ENCODE peak calls at places on chromosomes 2 and 18, in ten cellular contexts. One of them, this sample, is unnamed.

GRCh38 chr2:143476421-143477084 is 347.3 kb downstream of the ARHGAP15 start:
- DNase-seq in cerebellum: no peak
- DNase-seq in H9: no peak
- DNase-seq in aorta: no peak
- DNase-seq in nucleus accumbens: no peak
- DNase-seq in psoas muscle: no peak
- DNase-seq in nephron progenitor cell: no peak
- DNase-seq in fibroblast of mammary gland: no peak
- DNase-seq in GM04503: no peak
- DNase-seq in Calu3: no peak
- DNase-seq in this sample: peak; percentile 29

GRCh38 chr2:30358351-30358750 is 88.7 kb upstream of the LCLAT1 start:
- DNase-seq in Calu3: no peak
- DNase-seq in psoas muscle: no peak
- DNase-seq in aorta: no peak
- DNase-seq in cerebellum: no peak
- DNase-seq in H9: no peak
- DNase-seq in nucleus accumbens: no peak
- DNase-seq in fibroblast of mammary gland: no peak
- DNase-seq in GM04503: no peak
- DNase-seq in nephron progenitor cell: no peak
- DNase-seq in this sample: no peak

GRCh38 chr2:24164416-24164973 is 10.4 kb upstream of the FAM228A start:
- DNase-seq in H9: peak; percentile 69
- DNase-seq in GM04503: no peak
- DNase-seq in aorta: no peak
- DNase-seq in psoas muscle: no peak
- DNase-seq in nephron progenitor cell: peak; percentile 11
- DNase-seq in cerebellum: no peak
- DNase-seq in nucleus accumbens: no peak
- DNase-seq in fibroblast of mammary gland: peak; percentile 36
- DNase-seq in Calu3: peak; percentile 65
- DNase-seq in this sample: no peak

GRCh38 chr2:201260302-201260800 is at the start of gene CASP8:
- DNase-seq in H9: no peak
- DNase-seq in nucleus accumbens: no peak
- DNase-seq in Calu3: no peak
- DNase-seq in cerebellum: no peak
- DNase-seq in GM04503: no peak
- DNase-seq in aorta: no peak
- DNase-seq in fibroblast of mammary gland: peak; percentile 80
- DNase-seq in psoas muscle: no peak
- DNase-seq in nephron progenitor cell: no peak
- DNase-seq in this sample: peak; percentile 86

GRCh38 chr2:196500686-196501431 is 138.7 kb upstream of the CCDC150 start:
- DNase-seq in GM04503: no peak
- DNase-seq in aorta: no peak
- DNase-seq in nephron progenitor cell: no peak
- DNase-seq in cerebellum: no peak
- DNase-seq in H9: no peak
- DNase-seq in psoas muscle: no peak
- DNase-seq in Calu3: no peak
- DNase-seq in fibroblast of mammary gland: peak; percentile 60
- DNase-seq in nucleus accumbens: no peak
- DNase-seq in this sample: peak; percentile 9

GRCh38 chr2:157059036-157059435 is 198.5 kb upstream of the GALNT5 start:
- DNase-seq in psoas muscle: no peak
- DNase-seq in nephron progenitor cell: no peak
- DNase-seq in nucleus accumbens: no peak
- DNase-seq in H9: no peak
- DNase-seq in cerebellum: no peak
- DNase-seq in GM04503: no peak
- DNase-seq in aorta: no peak
- DNase-seq in Calu3: no peak
- DNase-seq in fibroblast of mammary gland: no peak
- DNase-seq in this sample: no peak

GRCh38 chr18:34399892-34400291 is 175.2 kb upstream of the NOL4 start:
- DNase-seq in fibroblast of mammary gland: no peak
- DNase-seq in Calu3: no peak
- DNase-seq in cerebellum: no peak
- DNase-seq in psoas muscle: no peak
- DNase-seq in GM04503: no peak
- DNase-seq in H9: no peak
- DNase-seq in nephron progenitor cell: no peak
- DNase-seq in aorta: no peak
- DNase-seq in nucleus accumbens: no peak
- DNase-seq in this sample: no peak

GRCh38 chr2:20393986-20394385 is 43.3 kb upstream of the PUM2 start:
- DNase-seq in Calu3: no peak
- DNase-seq in nucleus accumbens: no peak
- DNase-seq in nephron progenitor cell: no peak
- DNase-seq in GM04503: no peak
- DNase-seq in psoas muscle: no peak
- DNase-seq in cerebellum: no peak
- DNase-seq in aorta: no peak
- DNase-seq in fibroblast of mammary gland: no peak
- DNase-seq in H9: no peak
- DNase-seq in this sample: no peak

GRCh38 chr2:162731917-162732804 is 106.4 kb downstream of the KCNH7 start:
- DNase-seq in psoas muscle: no peak
- DNase-seq in cerebellum: no peak
- DNase-seq in aorta: no peak
- DNase-seq in GM04503: no peak
- DNase-seq in nephron progenitor cell: no peak
- DNase-seq in H9: no peak
- DNase-seq in fibroblast of mammary gland: no peak
- DNase-seq in Calu3: peak; percentile 3
- DNase-seq in nucleus accumbens: no peak
- DNase-seq in this sample: no peak

GRCh38 chr2:46490521-46491141 is 11.3 kb downstream of the TMEM247 start:
- DNase-seq in GM04503: no peak
- DNase-seq in fibroblast of mammary gland: no peak
- DNase-seq in nucleus accumbens: peak; percentile 65
- DNase-seq in Calu3: peak; percentile 30
- DNase-seq in nephron progenitor cell: no peak
- DNase-seq in aorta: no peak
- DNase-seq in psoas muscle: peak; percentile 44
- DNase-seq in H9: peak; percentile 50
- DNase-seq in cerebellum: peak; percentile 16
- DNase-seq in this sample: no peak

GRCh38 chr2:46873632-46874068 is 42.0 kb downstream of the MCFD2 start:
- DNase-seq in GM04503: peak; percentile 92
- DNase-seq in Calu3: peak; percentile 79
- DNase-seq in cerebellum: no peak
- DNase-seq in aorta: peak; percentile 83
- DNase-seq in H9: peak; percentile 66
- DNase-seq in nucleus accumbens: peak; percentile 20
- DNase-seq in nephron progenitor cell: no peak
- DNase-seq in fibroblast of mammary gland: peak; percentile 99
- DNase-seq in psoas muscle: peak; percentile 77
- DNase-seq in this sample: peak; percentile 92

GRCh38 chr2:40028792-40029488 is 249.9 kb upstream of the THUMPD2 start:
- DNase-seq in nucleus accumbens: no peak
- DNase-seq in nephron progenitor cell: no peak
- DNase-seq in psoas muscle: no peak
- DNase-seq in GM04503: no peak
- DNase-seq in H9: no peak
- DNase-seq in Calu3: no peak
- DNase-seq in aorta: no peak
- DNase-seq in cerebellum: no peak
- DNase-seq in fibroblast of mammary gland: no peak
- DNase-seq in this sample: no peak

GRCh38 chr2:158716921-158717320 is 78.2 kb upstream of the DAPL1 start:
- DNase-seq in Calu3: no peak
- DNase-seq in nephron progenitor cell: no peak
- DNase-seq in fibroblast of mammary gland: no peak
- DNase-seq in GM04503: no peak
- DNase-seq in aorta: no peak
- DNase-seq in psoas muscle: no peak
- DNase-seq in nucleus accumbens: no peak
- DNase-seq in cerebellum: no peak
- DNase-seq in H9: no peak
- DNase-seq in this sample: no peak

GRCh38 chr2:15968280-15969178 is 28.2 kb downstream of the MYCN start:
- DNase-seq in nucleus accumbens: no peak
- DNase-seq in aorta: no peak
- DNase-seq in psoas muscle: no peak
- DNase-seq in H9: no peak
- DNase-seq in cerebellum: no peak
- DNase-seq in Calu3: peak; percentile 76
- DNase-seq in nephron progenitor cell: no peak
- DNase-seq in fibroblast of mammary gland: no peak
- DNase-seq in GM04503: no peak
- DNase-seq in this sample: no peak

GRCh38 chr18:79924814-79925655 is 26.4 kb downstream of the SLC66A2 start:
- DNase-seq in cerebellum: peak; percentile 86
- DNase-seq in GM04503: no peak
- DNase-seq in psoas muscle: peak; percentile 65
- DNase-seq in H9: peak; percentile 22
- DNase-seq in aorta: peak; percentile 51
- DNase-seq in Calu3: no peak
- DNase-seq in fibroblast of mammary gland: no peak
- DNase-seq in nephron progenitor cell: no peak
- DNase-seq in nucleus accumbens: no peak
- DNase-seq in this sample: no peak

GRCh38 chr18:44857744-44858143 is 177.1 kb downstream of the SETBP1 start:
- DNase-seq in nucleus accumbens: no peak
- DNase-seq in cerebellum: no peak
- DNase-seq in psoas muscle: no peak
- DNase-seq in aorta: no peak
- DNase-seq in Calu3: no peak
- DNase-seq in H9: no peak
- DNase-seq in nephron progenitor cell: no peak
- DNase-seq in fibroblast of mammary gland: no peak
- DNase-seq in GM04503: no peak
- DNase-seq in this sample: no peak

GRCh38 chr2:184370954-184371353 is 227.4 kb upstream of the ZNF804A start:
- DNase-seq in aorta: no peak
- DNase-seq in nucleus accumbens: no peak
- DNase-seq in Calu3: no peak
- DNase-seq in fibroblast of mammary gland: no peak
- DNase-seq in H9: no peak
- DNase-seq in cerebellum: no peak
- DNase-seq in psoas muscle: no peak
- DNase-seq in GM04503: no peak
- DNase-seq in nephron progenitor cell: no peak
- DNase-seq in this sample: no peak

GRCh38 chr2:136131484-136131960 is 13.6 kb upstream of the CXCR4 start:
- DNase-seq in fibroblast of mammary gland: no peak
- DNase-seq in Calu3: no peak
- DNase-seq in cerebellum: no peak
- DNase-seq in GM04503: no peak
- DNase-seq in H9: no peak
- DNase-seq in psoas muscle: no peak
- DNase-seq in nucleus accumbens: no peak
- DNase-seq in aorta: no peak
- DNase-seq in nephron progenitor cell: no peak
- DNase-seq in this sample: no peak

GRCh38 chr2:231680992-231681852 is 27.1 kb upstream of the PTMA start:
- DNase-seq in Calu3: peak; percentile 93
- DNase-seq in nucleus accumbens: peak; percentile 78
- DNase-seq in psoas muscle: peak; percentile 92
- DNase-seq in fibroblast of mammary gland: peak; percentile 75
- DNase-seq in nephron progenitor cell: peak; percentile 94
- DNase-seq in cerebellum: peak; percentile 89
- DNase-seq in GM04503: no peak
- DNase-seq in aorta: peak; percentile 95
- DNase-seq in H9: peak; percentile 92
- DNase-seq in this sample: peak; percentile 83

GRCh38 chr2:133841905-133842304 is 273.6 kb upstream of the NCKAP5 start:
- DNase-seq in nucleus accumbens: no peak
- DNase-seq in aorta: no peak
- DNase-seq in cerebellum: no peak
- DNase-seq in nephron progenitor cell: no peak
- DNase-seq in psoas muscle: no peak
- DNase-seq in fibroblast of mammary gland: peak; percentile 94
- DNase-seq in H9: no peak
- DNase-seq in GM04503: peak; percentile 93
- DNase-seq in Calu3: no peak
- DNase-seq in this sample: peak; percentile 98

GRCh38 chr2:25831744-25832449 is 46.4 kb downstream of the ASXL2 start:
- DNase-seq in aorta: no peak
- DNase-seq in H9: no peak
- DNase-seq in Calu3: no peak
- DNase-seq in fibroblast of mammary gland: no peak
- DNase-seq in nephron progenitor cell: no peak
- DNase-seq in cerebellum: no peak
- DNase-seq in psoas muscle: no peak
- DNase-seq in nucleus accumbens: no peak
- DNase-seq in GM04503: no peak
- DNase-seq in this sample: no peak

GRCh38 chr18:45521151-45521550 is 94.1 kb upstream of the SLC14A2 start:
- DNase-seq in psoas muscle: no peak
- DNase-seq in GM04503: peak; percentile 83
- DNase-seq in nucleus accumbens: no peak
- DNase-seq in H9: no peak
- DNase-seq in Calu3: no peak
- DNase-seq in fibroblast of mammary gland: peak; percentile 90
- DNase-seq in aorta: no peak
- DNase-seq in cerebellum: no peak
- DNase-seq in nephron progenitor cell: no peak
- DNase-seq in this sample: no peak

GRCh38 chr2:129252781-129253460 is 726.5 kb upstream of the RAB6C start:
- DNase-seq in aorta: no peak
- DNase-seq in fibroblast of mammary gland: no peak
- DNase-seq in nephron progenitor cell: no peak
- DNase-seq in cerebellum: no peak
- DNase-seq in GM04503: no peak
- DNase-seq in psoas muscle: no peak
- DNase-seq in H9: no peak
- DNase-seq in nucleus accumbens: no peak
- DNase-seq in Calu3: no peak
- DNase-seq in this sample: no peak

GRCh38 chr18:48957616-48958015 is 6.9 kb upstream of the SMAD7 start:
- DNase-seq in Calu3: no peak
- DNase-seq in aorta: no peak
- DNase-seq in fibroblast of mammary gland: no peak
- DNase-seq in psoas muscle: no peak
- DNase-seq in nucleus accumbens: no peak
- DNase-seq in cerebellum: no peak
- DNase-seq in H9: no peak
- DNase-seq in nephron progenitor cell: no peak
- DNase-seq in GM04503: no peak
- DNase-seq in this sample: no peak

GRCh38 chr2:68834737-68835136 is 36.5 kb downstream of the BMP10 start:
- DNase-seq in fibroblast of mammary gland: no peak
- DNase-seq in GM04503: no peak
- DNase-seq in aorta: no peak
- DNase-seq in psoas muscle: no peak
- DNase-seq in nucleus accumbens: no peak
- DNase-seq in cerebellum: no peak
- DNase-seq in Calu3: no peak
- DNase-seq in H9: no peak
- DNase-seq in nephron progenitor cell: no peak
- DNase-seq in this sample: no peak

GRCh38 chr2:151410485-151410833 is 757 bp downstream of the RIF1 start:
- DNase-seq in nephron progenitor cell: peak; percentile 49
- DNase-seq in aorta: no peak
- DNase-seq in fibroblast of mammary gland: peak; percentile 8
- DNase-seq in H9: no peak
- DNase-seq in GM04503: no peak
- DNase-seq in nucleus accumbens: no peak
- DNase-seq in psoas muscle: no peak
- DNase-seq in cerebellum: peak; percentile 28
- DNase-seq in Calu3: peak; percentile 56
- DNase-seq in this sample: peak; percentile 16

GRCh38 chr18:9097349-9097748 is 5.2 kb upstream of the NDUFV2 start:
- DNase-seq in psoas muscle: no peak
- DNase-seq in nucleus accumbens: no peak
- DNase-seq in aorta: no peak
- DNase-seq in fibroblast of mammary gland: no peak
- DNase-seq in nephron progenitor cell: no peak
- DNase-seq in H9: no peak
- DNase-seq in cerebellum: no peak
- DNase-seq in GM04503: no peak
- DNase-seq in Calu3: no peak
- DNase-seq in this sample: no peak

GRCh38 chr2:63679252-63679850 is 90.6 kb downstream of the MDH1 start:
- DNase-seq in cerebellum: no peak
- DNase-seq in psoas muscle: no peak
- DNase-seq in H9: no peak
- DNase-seq in GM04503: no peak
- DNase-seq in nephron progenitor cell: no peak
- DNase-seq in Calu3: no peak
- DNase-seq in aorta: no peak
- DNase-seq in fibroblast of mammary gland: no peak
- DNase-seq in nucleus accumbens: no peak
- DNase-seq in this sample: no peak